ENCODE peak calls at places on chromosome 1, in ten cellular contexts. One of them, this sample, is unnamed.

GRCh38 chr1:27551170-27551952 is 52.6 kb downstream of the AHDC1 start:
- DNase-seq in left ventricle myocardium inferior: peak
- DNase-seq in stomach: no peak
- DNase-seq in HL-60: no peak
- DNase-seq in HFF-Myc: no peak
- DNase-seq in hepatocyte: no peak
- DNase-seq in heart right ventricle: no peak
- DNase-seq in A549: no peak
- DNase-seq in cardiac fibroblast: no peak
- DNase-seq in psoas muscle: no peak
- DNase-seq in this sample: no peak

GRCh38 chr1:43997295-43997694 is 5.9 kb downstream of the CCDC24 start:
- DNase-seq in left ventricle myocardium inferior: no peak
- DNase-seq in hepatocyte: peak
- DNase-seq in HFF-Myc: no peak
- DNase-seq in heart right ventricle: no peak
- DNase-seq in stomach: no peak
- DNase-seq in A549: no peak
- DNase-seq in psoas muscle: no peak
- DNase-seq in cardiac fibroblast: no peak
- DNase-seq in HL-60: no peak
- DNase-seq in this sample: no peak

GRCh38 chr1:35807614-35808375 is at the start of gene AGO4:
- DNase-seq in A549: peak
- DNase-seq in hepatocyte: peak
- DNase-seq in left ventricle myocardium inferior: peak
- DNase-seq in psoas muscle: peak
- DNase-seq in cardiac fibroblast: peak
- DNase-seq in stomach: peak
- DNase-seq in heart right ventricle: peak
- DNase-seq in HL-60: no peak
- DNase-seq in HFF-Myc: peak
- DNase-seq in this sample: peak

GRCh38 chr1:33400153-33400552 is 30.7 kb downstream of the PHC2 start:
- DNase-seq in cardiac fibroblast: peak
- DNase-seq in HFF-Myc: no peak
- DNase-seq in psoas muscle: no peak
- DNase-seq in left ventricle myocardium inferior: no peak
- DNase-seq in HL-60: no peak
- DNase-seq in hepatocyte: no peak
- DNase-seq in stomach: no peak
- DNase-seq in heart right ventricle: no peak
- DNase-seq in A549: no peak
- DNase-seq in this sample: no peak

GRCh38 chr1:81679972-81680371 is 120.8 kb upstream of the ADGRL2 start:
- DNase-seq in left ventricle myocardium inferior: no peak
- DNase-seq in psoas muscle: no peak
- DNase-seq in heart right ventricle: no peak
- DNase-seq in HL-60: no peak
- DNase-seq in hepatocyte: peak
- DNase-seq in A549: no peak
- DNase-seq in stomach: peak
- DNase-seq in cardiac fibroblast: peak
- DNase-seq in HFF-Myc: no peak
- DNase-seq in this sample: no peak

GRCh38 chr1:165397945-165398344 is 41.4 kb upstream of the LMX1A start:
- DNase-seq in left ventricle myocardium inferior: no peak
- DNase-seq in A549: no peak
- DNase-seq in HFF-Myc: peak
- DNase-seq in hepatocyte: peak
- DNase-seq in psoas muscle: peak
- DNase-seq in cardiac fibroblast: peak
- DNase-seq in heart right ventricle: peak
- DNase-seq in stomach: peak
- DNase-seq in HL-60: no peak
- DNase-seq in this sample: no peak

GRCh38 chr1:172145231-172145651 is 275.2 kb upstream of the C1orf105 start:
- DNase-seq in cardiac fibroblast: peak
- DNase-seq in hepatocyte: peak
- DNase-seq in psoas muscle: no peak
- DNase-seq in A549: no peak
- DNase-seq in HL-60: no peak
- DNase-seq in HFF-Myc: peak
- DNase-seq in stomach: no peak
- DNase-seq in left ventricle myocardium inferior: no peak
- DNase-seq in heart right ventricle: peak
- DNase-seq in this sample: no peak

GRCh38 chr1:56550132-56550531 is 29.2 kb downstream of the PLPP3 start:
- DNase-seq in cardiac fibroblast: no peak
- DNase-seq in heart right ventricle: no peak
- DNase-seq in HL-60: no peak
- DNase-seq in psoas muscle: no peak
- DNase-seq in left ventricle myocardium inferior: no peak
- DNase-seq in A549: no peak
- DNase-seq in hepatocyte: no peak
- DNase-seq in HFF-Myc: no peak
- DNase-seq in stomach: no peak
- DNase-seq in this sample: no peak

GRCh38 chr1:245156041-245156735 is 1.4 kb downstream of the KIF26B start:
- DNase-seq in HL-60: peak
- DNase-seq in cardiac fibroblast: peak
- DNase-seq in stomach: peak
- DNase-seq in left ventricle myocardium inferior: peak
- DNase-seq in heart right ventricle: peak
- DNase-seq in hepatocyte: peak
- DNase-seq in A549: peak
- DNase-seq in psoas muscle: peak
- DNase-seq in HFF-Myc: no peak
- DNase-seq in this sample: peak

GRCh38 chr1:245160976-245161375 is 6.2 kb downstream of the KIF26B start:
- DNase-seq in heart right ventricle: no peak
- DNase-seq in psoas muscle: no peak
- DNase-seq in HFF-Myc: no peak
- DNase-seq in HL-60: no peak
- DNase-seq in left ventricle myocardium inferior: no peak
- DNase-seq in hepatocyte: no peak
- DNase-seq in cardiac fibroblast: no peak
- DNase-seq in A549: no peak
- DNase-seq in stomach: no peak
- DNase-seq in this sample: no peak

GRCh38 chr1:245156736-245157505 is 2.1 kb downstream of the KIF26B start:
- DNase-seq in heart right ventricle: no peak
- DNase-seq in hepatocyte: peak
- DNase-seq in stomach: peak
- DNase-seq in left ventricle myocardium inferior: no peak
- DNase-seq in A549: peak
- DNase-seq in HL-60: no peak
- DNase-seq in HFF-Myc: no peak
- DNase-seq in psoas muscle: no peak
- DNase-seq in cardiac fibroblast: peak
- DNase-seq in this sample: no peak

GRCh38 chr1:245161866-245162265 is 7.1 kb downstream of the KIF26B start:
- DNase-seq in A549: no peak
- DNase-seq in HFF-Myc: no peak
- DNase-seq in hepatocyte: no peak
- DNase-seq in HL-60: no peak
- DNase-seq in left ventricle myocardium inferior: no peak
- DNase-seq in stomach: no peak
- DNase-seq in heart right ventricle: no peak
- DNase-seq in cardiac fibroblast: no peak
- DNase-seq in psoas muscle: no peak
- DNase-seq in this sample: no peak

DNA sequence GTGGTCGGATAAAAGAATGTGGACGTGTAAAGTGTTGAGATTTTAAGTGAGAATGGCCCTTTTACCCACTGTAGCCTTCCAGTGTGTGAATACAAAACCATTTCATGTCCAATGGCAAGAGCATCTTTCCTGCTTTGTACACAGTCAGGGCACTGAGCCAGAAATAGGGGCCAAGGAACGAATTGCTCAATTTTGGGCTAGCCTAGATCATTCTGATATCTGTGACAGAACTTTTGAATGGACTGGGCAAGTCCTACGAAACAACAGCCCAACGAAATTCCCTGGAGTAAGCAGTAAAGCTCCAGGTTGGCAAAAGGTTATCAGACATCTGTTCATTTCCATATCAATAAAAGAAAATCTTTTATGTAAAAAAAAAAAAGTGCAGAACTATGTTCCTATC is 5.5 kb downstream of the KIF26B start:
- DNase-seq in HFF-Myc: no peak
- DNase-seq in cardiac fibroblast: peak
- DNase-seq in stomach: no peak
- DNase-seq in left ventricle myocardium inferior: no peak
- DNase-seq in psoas muscle: no peak
- DNase-seq in hepatocyte: no peak
- DNase-seq in A549: no peak
- DNase-seq in HL-60: no peak
- DNase-seq in heart right ventricle: no peak
- DNase-seq in this sample: peak
- TF ChIP-seq CTCF in HFF-Myc: no peak
- TF ChIP-seq CTCF in cardiac fibroblast: no peak
- TF ChIP-seq CTCF in stomach: no peak
- TF ChIP-seq CTCF in left ventricle myocardium inferior: no peak
- TF ChIP-seq CTCF in psoas muscle: no peak
- TF ChIP-seq CTCF in hepatocyte: no peak
- TF ChIP-seq CTCF in A549: no peak
- TF ChIP-seq CTCF in HL-60: no peak
- TF ChIP-seq CTCF in heart right ventricle: no peak
- TF ChIP-seq CTCF in this sample: no peak

DNA sequence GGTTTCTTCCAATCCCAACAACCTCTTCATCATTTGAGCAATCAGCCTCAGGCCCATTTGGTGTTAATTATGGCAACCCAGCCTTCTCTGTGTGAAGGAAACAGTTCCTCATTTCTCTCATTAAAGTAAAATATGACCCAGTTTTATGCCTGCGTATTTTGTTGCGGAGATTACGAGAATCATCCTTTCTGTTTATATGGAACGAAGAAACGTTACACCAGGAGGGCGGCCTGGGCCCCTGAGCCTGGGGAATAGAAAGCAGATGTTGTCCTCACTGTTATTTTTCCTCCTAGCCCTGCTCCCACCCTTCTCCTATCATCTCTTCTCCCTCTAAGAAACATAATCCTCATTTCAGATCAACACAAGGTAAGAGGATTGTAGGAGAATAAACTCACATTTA is 332.3 kb upstream of the USP24 start:
- DNase-seq in heart right ventricle: no peak
- DNase-seq in psoas muscle: no peak
- DNase-seq in HFF-Myc: no peak
- DNase-seq in hepatocyte: peak
- DNase-seq in stomach: no peak
- DNase-seq in left ventricle myocardium inferior: no peak
- DNase-seq in A549: no peak
- DNase-seq in cardiac fibroblast: no peak
- DNase-seq in HL-60: no peak
- DNase-seq in this sample: no peak
- H3K4me3 ChIP-seq in heart right ventricle: no peak
- H3K4me3 ChIP-seq in psoas muscle: no peak
- H3K4me3 ChIP-seq in HFF-Myc: no peak
- H3K4me3 ChIP-seq in hepatocyte: no peak
- H3K4me3 ChIP-seq in stomach: no peak
- H3K4me3 ChIP-seq in left ventricle myocardium inferior: no peak
- H3K4me3 ChIP-seq in A549: no peak
- H3K4me3 ChIP-seq in cardiac fibroblast: no peak
- H3K4me3 ChIP-seq in HL-60: no peak
- H3K4me3 ChIP-seq in this sample: no peak

DNA sequence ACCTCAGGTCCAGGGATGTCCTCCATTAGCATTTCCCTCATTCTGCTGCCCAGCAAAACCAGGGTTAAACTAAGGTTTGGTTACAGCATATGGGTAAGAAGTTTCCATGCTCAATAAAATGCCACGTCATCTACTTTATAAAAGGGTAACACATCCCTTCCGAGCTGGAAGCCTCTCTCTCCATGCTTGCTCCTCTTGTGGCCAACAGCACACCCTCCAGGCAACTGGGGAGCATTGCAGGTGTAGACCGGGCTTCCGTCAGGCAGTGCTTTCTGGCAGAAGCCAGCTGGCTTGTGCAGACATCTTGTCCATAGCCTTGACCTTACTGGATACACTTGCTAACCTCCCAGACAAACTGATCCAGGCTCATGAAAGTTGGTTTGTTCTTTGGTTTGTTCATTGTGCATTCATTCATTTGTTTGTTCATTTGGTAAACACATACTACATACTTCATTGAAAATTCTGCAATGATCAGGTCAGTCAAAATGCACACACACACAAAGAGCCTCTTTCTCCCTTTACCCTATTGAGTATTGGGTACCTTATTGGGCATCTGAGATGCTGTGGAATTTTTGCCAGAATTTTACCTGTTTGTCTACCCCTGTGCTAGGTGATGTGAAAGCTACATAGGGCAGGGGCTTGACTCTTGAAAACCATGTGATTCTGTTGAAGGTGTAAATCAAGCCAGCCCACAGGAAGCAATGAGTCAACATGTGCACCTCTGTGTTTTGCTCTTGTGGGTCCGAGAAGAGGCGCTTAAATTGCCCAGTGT is 422.8 kb downstream of the CAMTA1 start:
- DNase-seq in psoas muscle: no peak
- DNase-seq in A549: peak
- DNase-seq in left ventricle myocardium inferior: no peak
- DNase-seq in HL-60: no peak
- DNase-seq in cardiac fibroblast: peak
- DNase-seq in stomach: peak
- DNase-seq in HFF-Myc: peak
- DNase-seq in heart right ventricle: peak
- DNase-seq in hepatocyte: peak
- DNase-seq in this sample: peak
- TF ChIP-seq CTCF in psoas muscle: peak
- TF ChIP-seq CTCF in A549: no peak
- TF ChIP-seq CTCF in left ventricle myocardium inferior: peak
- TF ChIP-seq CTCF in HL-60: peak
- TF ChIP-seq CTCF in cardiac fibroblast: peak
- TF ChIP-seq CTCF in stomach: peak
- TF ChIP-seq CTCF in HFF-Myc: peak
- TF ChIP-seq CTCF in heart right ventricle: peak
- TF ChIP-seq CTCF in hepatocyte: peak
- TF ChIP-seq CTCF in this sample: peak

GRCh38 chr1:17596651-17597509 is 57.4 kb downstream of the ARHGEF10L start:
- DNase-seq in A549: no peak
- DNase-seq in stomach: no peak
- DNase-seq in cardiac fibroblast: no peak
- DNase-seq in HL-60: no peak
- DNase-seq in heart right ventricle: no peak
- DNase-seq in psoas muscle: no peak
- DNase-seq in hepatocyte: peak
- DNase-seq in left ventricle myocardium inferior: no peak
- DNase-seq in HFF-Myc: no peak
- DNase-seq in this sample: no peak

GRCh38 chr1:17598251-17598650 is 58.8 kb downstream of the ARHGEF10L start:
- DNase-seq in HFF-Myc: no peak
- DNase-seq in psoas muscle: no peak
- DNase-seq in stomach: no peak
- DNase-seq in hepatocyte: no peak
- DNase-seq in heart right ventricle: no peak
- DNase-seq in cardiac fibroblast: no peak
- DNase-seq in HL-60: no peak
- DNase-seq in A549: no peak
- DNase-seq in left ventricle myocardium inferior: no peak
- DNase-seq in this sample: no peak

GRCh38 chr1:17599301-17600300 is 60.1 kb downstream of the ARHGEF10L start:
- DNase-seq in HL-60: no peak
- DNase-seq in A549: no peak
- DNase-seq in psoas muscle: no peak
- DNase-seq in stomach: no peak
- DNase-seq in heart right ventricle: no peak
- DNase-seq in cardiac fibroblast: no peak
- DNase-seq in hepatocyte: no peak
- DNase-seq in left ventricle myocardium inferior: no peak
- DNase-seq in HFF-Myc: no peak
- DNase-seq in this sample: no peak

GRCh38 chr1:17596186-17596585 is 56.7 kb downstream of the ARHGEF10L start:
- DNase-seq in left ventricle myocardium inferior: no peak
- DNase-seq in HL-60: no peak
- DNase-seq in stomach: no peak
- DNase-seq in cardiac fibroblast: no peak
- DNase-seq in heart right ventricle: no peak
- DNase-seq in hepatocyte: peak
- DNase-seq in psoas muscle: no peak
- DNase-seq in A549: no peak
- DNase-seq in HFF-Myc: no peak
- DNase-seq in this sample: no peak

GRCh38 chr1:17597651-17598050 is 58.2 kb downstream of the ARHGEF10L start:
- DNase-seq in psoas muscle: no peak
- DNase-seq in stomach: no peak
- DNase-seq in HFF-Myc: no peak
- DNase-seq in hepatocyte: peak
- DNase-seq in heart right ventricle: no peak
- DNase-seq in cardiac fibroblast: no peak
- DNase-seq in HL-60: no peak
- DNase-seq in A549: no peak
- DNase-seq in left ventricle myocardium inferior: no peak
- DNase-seq in this sample: no peak
- H3K4me3 ChIP-seq in psoas muscle: no peak
- H3K4me3 ChIP-seq in stomach: no peak
- H3K4me3 ChIP-seq in HFF-Myc: no peak
- H3K4me3 ChIP-seq in hepatocyte: no peak
- H3K4me3 ChIP-seq in heart right ventricle: no peak
- H3K4me3 ChIP-seq in cardiac fibroblast: no peak
- H3K4me3 ChIP-seq in HL-60: no peak
- H3K4me3 ChIP-seq in A549: no peak
- H3K4me3 ChIP-seq in left ventricle myocardium inferior: no peak
- H3K4me3 ChIP-seq in this sample: no peak